ENCODE peak calls at places on chromosomes 5 and 9, in eight cellular contexts. T is IMR-90, X is progenitor cell of endocrine pancreas, M is AG10803, E is WTC11, N is choroid plexus epithelial cell, P is adrenal gland, R is BE2C. I is an unnamed sample.

GRCh38 chr5:154309361-154309725 is 118.8 kb downstream of the GALNT10 start:
- DNase-seq in E (no peak), P (no peak), R (no peak), M (peak; percentile 78), X (no peak), N (peak; percentile 65), T (peak; percentile 60), I (peak; percentile 80)

GRCh38 chr5:54632131-54632551 is 114.6 kb downstream of the SNX18 start:
- DNase-seq in X (no peak), T (no peak), E (no peak), R (no peak), P (no peak), N (no peak), M (peak; percentile 37), I (no peak)

GRCh38 chr5:120927923-120928322 is 463.8 kb downstream of the PRR16 start:
- DNase-seq in P (no peak), R (no peak), N (no peak), X (no peak), E (no peak), T (no peak), M (no peak), I (no peak)

GRCh38 chr9:7500521-7500920 is 299.1 kb downstream of the DMAC1 start:
- DNase-seq in P (no peak), T (no peak), M (no peak), X (no peak), N (no peak), R (no peak), E (no peak), I (no peak)

GRCh38 chr9:105148328-105149006 is 96.0 kb upstream of the SLC44A1 start:
- DNase-seq in T (no peak), E (peak; percentile 48), M (no peak), P (no peak), N (no peak), R (peak; percentile 23), X (no peak), I (no peak)

GRCh38 chr5:124456244-124456643 is 290.2 kb downstream of the ZNF608 start:
- DNase-seq in M (no peak), E (no peak), R (no peak), P (no peak), T (peak; percentile 52), X (no peak), N (peak; percentile 39), I (no peak)

GRCh38 chr5:124706729-124707361 is 39.6 kb downstream of the ZNF608 start:
- DNase-seq in E (no peak), T (peak; percentile 58), R (peak; percentile 48), N (peak; percentile 30), M (peak; percentile 58), X (peak; percentile 26), P (no peak), I (no peak)

GRCh38 chr9:128399851-128400250 is 20.8 kb upstream of the CERCAM start:
- DNase-seq in P (no peak), E (no peak), R (no peak), X (no peak), N (no peak), T (no peak), M (no peak), I (no peak)

GRCh38 chr9:106716820-106717219 is 146.1 kb upstream of the ZNF462 start:
- DNase-seq in T (peak; percentile 22), R (no peak), M (no peak), N (peak; percentile 10), P (no peak), X (no peak), E (no peak), I (no peak)

GRCh38 chr5:14810282-14810681 is 61.3 kb downstream of the ANKH start:
- DNase-seq in E (no peak), M (no peak), X (no peak), N (no peak), R (no peak), T (no peak), P (no peak), I (no peak)

GRCh38 chr9:124792257-124792975 is 15.5 kb downstream of the OLFML2A start:
- DNase-seq in T (no peak), M (no peak), X (no peak), R (no peak), P (no peak), N (no peak), E (no peak), I (no peak)

GRCh38 chr9:124792976-124793594 is 16.2 kb downstream of the OLFML2A start:
- DNase-seq in R (no peak), T (peak; percentile 49), P (no peak), N (peak; percentile 66), M (peak; percentile 76), E (no peak), X (no peak), I (peak; percentile 32)

GRCh38 chr9:124795881-124796415 is 19.0 kb downstream of the OLFML2A start:
- DNase-seq in E (no peak), T (no peak), M (peak; percentile 55), R (no peak), P (no peak), N (peak; percentile 65), X (no peak), I (no peak)

GRCh38 chr9:124797343-124798103 is 20.6 kb downstream of the OLFML2A start:
- DNase-seq in R (peak; percentile 59), M (no peak), E (no peak), X (no peak), T (peak; percentile 11), N (no peak), P (no peak), I (no peak)

DNA sequence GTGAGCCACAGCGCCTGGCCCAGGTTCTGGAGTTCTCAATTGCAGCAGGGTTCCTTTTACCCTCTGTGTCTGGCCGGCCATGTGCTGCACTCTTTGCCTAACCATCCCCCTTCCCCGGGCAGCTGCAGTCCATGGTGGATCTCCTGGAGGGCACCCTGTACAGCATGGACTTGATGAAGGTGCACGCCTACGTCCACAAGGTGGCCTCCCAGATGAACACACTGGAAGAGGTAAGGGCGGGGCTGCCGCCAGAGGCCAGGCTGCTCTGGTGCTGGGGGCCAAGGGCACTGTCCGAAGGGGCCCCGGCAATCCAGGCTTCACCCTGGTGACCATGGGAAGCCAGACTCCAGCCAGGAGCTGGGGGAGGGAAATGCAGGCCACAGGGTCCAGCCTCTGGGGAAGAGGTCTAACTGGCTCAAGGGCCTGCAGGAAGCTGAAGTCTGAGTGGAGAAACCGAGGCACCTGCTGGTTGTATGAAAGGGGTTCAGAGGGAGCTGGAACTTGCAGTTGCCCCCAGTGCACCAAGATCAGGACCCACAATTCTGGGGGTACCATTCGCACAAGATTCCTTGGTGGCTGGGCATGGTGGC is 18.1 kb downstream of the OLFML2A start:
- DNase-seq in E (no peak), T (no peak), N (no peak), P (no peak), R (no peak), X (no peak), M (no peak), I (no peak)
- TF ChIP-seq CTCF in E (no peak), T (no peak), N (no peak), P (no peak), R (peak; percentile 17), X (peak; percentile 36), M (no peak), I (peak; percentile 29)

DNA sequence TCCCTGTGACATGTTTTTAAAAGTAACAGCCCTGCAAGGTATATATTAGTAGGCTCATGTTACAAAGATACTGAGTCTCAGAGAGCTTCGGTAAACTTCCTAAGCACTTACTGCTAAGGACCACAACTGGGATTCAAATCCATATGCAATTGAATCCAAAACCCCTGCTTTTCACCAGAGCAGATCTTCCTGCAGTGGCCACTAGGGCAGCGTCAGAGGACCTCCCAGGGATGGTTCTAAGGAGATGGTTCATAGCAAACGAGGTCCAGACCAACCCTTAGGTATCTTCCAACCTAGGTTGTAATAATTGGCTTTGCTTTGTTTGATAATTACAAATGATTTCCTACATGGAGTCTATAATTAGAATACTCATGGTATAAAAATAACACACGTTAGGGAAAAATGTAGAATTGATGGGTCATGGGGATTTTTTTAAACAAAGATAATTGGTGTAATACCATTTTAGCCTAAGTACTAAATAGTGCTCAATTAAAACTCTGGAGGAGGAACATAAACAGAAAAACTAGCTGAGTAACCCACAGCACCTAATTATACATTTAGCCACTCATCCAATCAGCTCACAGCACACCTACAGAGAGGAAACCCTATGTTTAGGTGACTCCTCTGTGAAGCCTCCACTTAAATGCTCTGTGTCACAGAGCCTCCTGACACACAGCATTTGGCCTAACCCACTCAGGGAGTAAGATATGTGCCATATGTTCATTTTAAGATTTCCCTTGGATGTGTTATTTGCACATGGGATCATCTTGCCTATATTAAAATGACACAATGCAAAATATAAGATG is 10.0 kb upstream of the CAST start:
- DNase-seq in R (peak; percentile 30), E (peak; percentile 48), T (no peak), N (peak; percentile 40), P (no peak), X (no peak), M (no peak), I (peak; percentile 4)
- TF ChIP-seq CTCF in R (peak; percentile 67), E (no peak), T (peak; percentile 31), N (peak; percentile 66), P (peak; percentile 32), X (peak; percentile 39), M (peak; percentile 30), I (peak; percentile 71)

DNA sequence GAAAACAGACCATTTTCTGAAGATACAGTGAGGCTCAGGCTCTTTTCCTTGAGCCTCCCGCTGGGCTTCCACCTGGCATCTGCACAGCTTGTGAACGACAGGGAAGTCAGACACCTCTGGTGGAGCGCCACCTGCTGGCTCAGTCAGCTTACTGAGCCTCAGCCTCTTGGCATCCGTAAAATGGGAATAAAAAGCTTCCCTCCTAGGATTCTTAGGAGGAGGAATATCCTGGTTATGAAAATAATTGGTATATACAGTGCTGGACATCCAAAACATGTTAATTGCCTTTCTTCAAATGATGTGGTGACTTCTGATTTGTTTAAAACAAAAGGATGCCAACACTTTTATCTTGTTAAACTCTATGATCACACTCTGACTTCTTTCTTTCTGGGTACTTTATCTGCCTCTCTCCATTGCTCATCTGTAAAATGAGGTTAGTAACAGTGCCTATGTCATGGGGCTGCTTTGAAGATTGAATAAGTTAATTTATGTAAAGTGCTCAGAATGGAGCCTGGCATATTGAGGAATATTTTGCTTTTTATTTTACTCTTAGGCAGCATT is 67.5 kb downstream of the MAMDC2 start:
- DNase-seq in E (peak; percentile 90), P (peak; percentile 64), T (peak; percentile 81), N (peak; percentile 85), M (peak; percentile 63), R (peak; percentile 84), X (peak; percentile 47), I (peak; percentile 63)
- TF ChIP-seq CTCF in E (peak; percentile 89), P (peak; percentile 89), T (peak; percentile 83), N (peak; percentile 99), M (peak; percentile 85), R (peak; percentile 97), X (peak; percentile 83), I (peak; percentile 98)

GRCh38 chr9:137580209-137580957 is 1.7 kb upstream of the DPH7 start:
- DNase-seq in T (no peak), X (no peak), R (peak; percentile 47), N (no peak), P (no peak), E (no peak), M (no peak), I (no peak)

GRCh38 chr9:137578518-137579258 is at the start of gene DPH7:
- DNase-seq in T (peak; percentile 83), X (peak; percentile 97), P (peak; percentile 97), M (peak; percentile 87), N (peak; percentile 93), E (peak; percentile 96), R (peak; percentile 99), I (peak; percentile 87)

GRCh38 chr9:137581361-137582285 is 2.9 kb upstream of the DPH7 start:
- DNase-seq in E (no peak), M (no peak), T (no peak), N (no peak), R (no peak), X (no peak), P (no peak), I (no peak)

GRCh38 chr9:137580958-137581331 is 2.2 kb upstream of the DPH7 start:
- DNase-seq in E (no peak), T (no peak), N (no peak), X (no peak), P (no peak), M (no peak), R (no peak), I (no peak)

GRCh38 chr9:137579259-137579604 is 507 bp upstream of the DPH7 start:
- DNase-seq in R (no peak), N (no peak), X (no peak), E (no peak), M (no peak), P (no peak), T (no peak), I (no peak)
- TF ChIP-seq CTCF in R (no peak), N (no peak), X (no peak), E (no peak), M (no peak), P (no peak), T (no peak), I (peak; percentile 59)

I was measured in HFFc6.